ENCODE peak calls at places on chromosomes 2 and 18, in six cellular contexts. I, S, C, M, P and B are unnamed samples.

GRCh38 chr2:31402388-31402787 is 12.2 kb downstream of the XDH start:
- DNase-seq in I (no peak), S (no peak), C (no peak), M (no peak), P (no peak), B (no peak)

GRCh38 chr18:79884963-79885728 is 66.3 kb downstream of the SLC66A2 start:
- DNase-seq in I (no peak), S (no peak), C (no peak), M (no peak), P (peak; percentile 77), B (no peak)

GRCh38 chr2:71846669-71847291 is 300.9 kb downstream of the CYP26B1 start:
- DNase-seq in I (no peak), S (no peak), C (no peak), M (no peak), P (peak; percentile 62), B (no peak)

GRCh38 chr2:105114551-105114950 is 76.7 kb downstream of the MRPS9 start:
- DNase-seq in I (peak; percentile 16), S (no peak), C (peak; percentile 25), M (peak; percentile 47), P (no peak), B (peak; percentile 77)

GRCh38 chr2:26672818-26673393 is 19.6 kb upstream of the KCNK3 start:
- DNase-seq in I (no peak), S (no peak), C (no peak), M (no peak), P (peak; percentile 45), B (no peak)

GRCh38 chr2:111966241-111966640 is 67.8 kb downstream of the MERTK start:
- DNase-seq in I (no peak), S (no peak), C (no peak), M (no peak), P (no peak), B (no peak)

GRCh38 chr2:169637620-169638019 is 53.5 kb downstream of the PPIG start:
- DNase-seq in I (no peak), S (no peak), C (no peak), M (no peak), P (no peak), B (peak; percentile 88)

GRCh38 chr18:47932603-47933002 is 2.1 kb upstream of the SMAD2 start:
- DNase-seq in I (no peak), S (no peak), C (no peak), M (no peak), P (no peak), B (no peak)

GRCh38 chr18:50816767-50817166 is 3.0 kb downstream of the MRO start:
- DNase-seq in I (no peak), S (no peak), C (no peak), M (peak; percentile 83), P (no peak), B (no peak)